ENCODE peak calls at places on chromosome 18, in four cellular contexts. V, L, X and Y are unnamed samples.

GRCh38 chr18:51039138-51040112 is 9.4 kb downstream of the SMAD4 start:
- ATAC-seq in V (peak), X (no peak), L (no peak), Y (no peak)

GRCh38 chr18:61397222-61397621 is 64.0 kb downstream of the CDH20 start:
- ATAC-seq in V (no peak), L (no peak), X (no peak), Y (no peak)

GRCh38 chr18:78087338-78087737 is 837.7 kb downstream of the GALR1 start:
- ATAC-seq in V (no peak), L (no peak), X (no peak), Y (no peak)

GRCh38 chr18:25282282-25282681 is 69.7 kb downstream of the ZNF521 start:
- ATAC-seq in V (no peak), L (no peak), X (no peak), Y (no peak)

GRCh38 chr18:21004721-21005120 is 106.9 kb downstream of the ROCK1 start:
- ATAC-seq in V (no peak), X (peak), L (peak), Y (peak)

GRCh38 chr18:79866889-79867574 is 69.3 kb downstream of the KCNG2 start:
- ATAC-seq in L (no peak), X (no peak), V (no peak), Y (no peak)

GRCh38 chr18:36411745-36412168 is 114.2 kb downstream of the FHOD3 start:
- ATAC-seq in V (peak), X (no peak), L (peak), Y (no peak)

GRCh38 chr18:57776354-57776753 is 26.8 kb downstream of the ATP8B1 start:
- ATAC-seq in L (no peak), X (peak), V (no peak), Y (no peak)

GRCh38 chr18:45063246-45064038 is 382.8 kb downstream of the SETBP1 start:
- ATAC-seq in L (no peak), V (no peak), X (no peak), Y (no peak)

GRCh38 chr18:70421471-70421870 is 132.6 kb downstream of the SOCS6 start:
- ATAC-seq in V (no peak), L (no peak), X (no peak), Y (no peak)

GRCh38 chr18:79900610-79901570 is 50.6 kb downstream of the SLC66A2 start:
- ATAC-seq in X (no peak), L (no peak), V (peak), Y (no peak)

GRCh38 chr18:38369772-38370690 is 804.4 kb upstream of the CELF4 start:
- ATAC-seq in X (no peak), V (no peak), L (no peak), Y (no peak)

GRCh38 chr18:49723648-49724180 is 89.6 kb downstream of the ACAA2 start:
- ATAC-seq in V (peak), L (no peak), X (peak), Y (no peak)

GRCh38 chr18:27847412-27847811 is 329.5 kb downstream of the CDH2 start:
- ATAC-seq in X (no peak), V (no peak), L (no peak), Y (no peak)

GRCh38 chr18:57353940-57354461 is 1.6 kb downstream of the ST8SIA3 start:
- ATAC-seq in X (peak), L (peak), V (peak), Y (no peak)

GRCh38 chr18:10530852-10531251 is 5.0 kb downstream of the NAPG start:
- ATAC-seq in X (no peak), L (no peak), V (no peak), Y (no peak)

GRCh38 chr18:41170346-41170745 is 784.7 kb upstream of the PIK3C3 start:
- ATAC-seq in L (peak), V (no peak), X (no peak), Y (no peak)

GRCh38 chr18:9366126-9366714 is 31.6 kb downstream of the TWSG1 start:
- ATAC-seq in L (peak), X (peak), V (no peak), Y (peak)

GRCh38 chr18:78069784-78070664 is 820.4 kb downstream of the GALR1 start:
- ATAC-seq in V (no peak), X (no peak), L (no peak), Y (peak)

GRCh38 chr18:36127866-36128845 is 984 bp downstream of the SLC39A6 start:
- ATAC-seq in X (no peak), L (peak), V (peak), Y (no peak)

GRCh38 chr18:34738173-34738894 is 28.2 kb downstream of the DTNA start:
- ATAC-seq in L (peak), V (peak), X (no peak), Y (no peak)

GRCh38 chr18:31486165-31486564 is 11.8 kb upstream of the DSG2 start:
- ATAC-seq in X (no peak), V (no peak), L (no peak), Y (no peak)

GRCh38 chr18:73258375-73259087 is 390.7 kb upstream of the NETO1 start:
- ATAC-seq in V (no peak), X (no peak), L (no peak), Y (no peak)

GRCh38 chr18:36377626-36378025 is 80.1 kb downstream of the FHOD3 start:
- ATAC-seq in L (no peak), X (no peak), V (no peak), Y (no peak)

GRCh38 chr18:73785276-73785675 is 362.4 kb downstream of the FBXO15 start:
- ATAC-seq in L (no peak), V (no peak), X (no peak), Y (no peak)

GRCh38 chr18:48539406-48540328 is 836 bp downstream of the CTIF start:
- ATAC-seq in V (peak), X (peak), L (peak), Y (peak)

GRCh38 chr18:48703033-48703386 is 164.2 kb downstream of the CTIF start:
- ATAC-seq in X (no peak), L (no peak), V (no peak), Y (no peak)

GRCh38 chr18:10047237-10047636 is 133.4 kb downstream of the VAPA start:
- ATAC-seq in X (no peak), V (no peak), L (peak), Y (no peak)

GRCh38 chr18:48619016-48619415 is 80.2 kb downstream of the CTIF start:
- ATAC-seq in X (no peak), L (peak), V (no peak), Y (no peak)

GRCh38 chr18:75045249-75045648 is 163.7 kb downstream of the PTGR3 start:
- ATAC-seq in L (no peak), X (no peak), V (no peak), Y (no peak)

GRCh38 chr18:48762836-48763713 is 187.7 kb downstream of the SMAD7 start:
- ATAC-seq in X (no peak), V (no peak), L (no peak), Y (peak)

GRCh38 chr18:46518438-46518837 is 138.6 kb downstream of the LOXHD1 start:
- ATAC-seq in L (no peak), X (no peak), V (peak), Y (no peak)

DNA sequence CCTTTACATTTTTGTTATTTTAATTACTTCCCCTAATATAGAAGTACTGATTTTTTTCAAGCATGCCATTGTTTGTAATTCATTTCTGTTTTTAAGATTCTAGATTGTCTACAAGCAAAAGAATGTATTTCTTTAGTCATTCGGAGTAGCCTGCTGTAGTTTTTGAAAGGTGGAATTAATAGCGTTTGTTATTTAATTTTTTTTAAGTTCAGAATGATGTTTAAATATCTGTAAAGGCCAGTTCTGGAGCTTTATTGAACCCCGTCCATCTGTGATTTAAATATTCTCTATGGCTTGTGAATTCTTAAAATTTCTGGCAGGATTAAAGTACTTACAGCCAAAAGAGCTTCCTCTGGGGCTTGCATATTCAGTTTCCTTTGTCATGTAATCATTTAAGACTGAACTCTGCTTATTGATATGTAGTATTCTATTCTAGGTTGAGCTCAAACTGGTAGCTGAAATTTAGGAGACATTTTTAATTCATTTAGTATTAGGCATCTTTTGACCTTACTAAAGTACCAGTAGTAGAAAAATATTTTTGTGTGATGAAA is 5.2 kb downstream of the TGIF1 start:
- ATAC-seq in L (no peak), V (no peak), X (no peak), Y (no peak)
- TF ChIP-seq POLR2A in L (no peak), V (no peak), X (no peak), Y (no peak)

GRCh38 chr18:22166070-22166972 is 3.1 kb upstream of the GATA6 start:
- ATAC-seq in L (no peak), V (no peak), X (peak), Y (no peak)

GRCh38 chr18:22169011-22169888 is at the start of gene GATA6:
- ATAC-seq in L (peak), V (peak), X (peak), Y (peak)

GRCh38 chr18:22168360-22168921 is 948 bp upstream of the GATA6 start:
- ATAC-seq in V (peak), L (no peak), X (peak), Y (no peak)

GRCh38 chr18:22167091-22167470 is 2.3 kb upstream of the GATA6 start:
- ATAC-seq in X (no peak), L (no peak), V (no peak), Y (no peak)

GRCh38 chr18:22167471-22168151 is 1.8 kb upstream of the GATA6 start:
- ATAC-seq in X (no peak), L (no peak), V (no peak), Y (no peak)
- TF ChIP-seq POLR2A in X (peak), L (no peak), V (no peak), Y (no peak)

GRCh38 chr18:54233761-54234160 is 9.3 kb upstream of the MBD2 start:
- ATAC-seq in X (no peak), L (no peak), V (no peak), Y (no peak)

GRCh38 chr18:54233228-54233625 is 8.8 kb upstream of the MBD2 start:
- ATAC-seq in L (no peak), X (no peak), V (no peak), Y (no peak)

GRCh38 chr18:54228364-54228763 is 3.9 kb upstream of the MBD2 start:
- ATAC-seq in X (no peak), V (no peak), L (no peak), Y (no peak)

GRCh38 chr18:54232485-54233227 is 8.2 kb upstream of the MBD2 start:
- ATAC-seq in X (peak), V (peak), L (peak), Y (no peak)

DNA sequence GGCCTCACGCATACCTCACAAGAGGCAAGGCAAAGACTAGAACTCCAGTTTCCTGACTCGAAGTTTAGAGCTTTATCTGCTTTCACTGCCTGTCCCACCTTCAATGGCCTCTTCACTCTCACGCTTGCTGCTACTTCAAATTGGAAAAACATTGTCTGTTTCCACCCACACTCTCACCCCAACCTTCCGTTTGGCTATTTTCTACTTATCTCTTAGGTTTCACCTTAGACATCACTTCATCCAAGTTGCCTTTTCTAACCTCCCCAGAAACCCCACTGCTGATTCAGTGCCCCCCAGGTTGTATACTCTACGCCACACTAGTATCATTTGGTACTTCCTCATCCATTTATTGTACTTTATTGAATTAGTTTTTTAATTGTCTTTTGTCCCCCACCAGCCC is 5.2 kb upstream of the MBD2 start:
- ATAC-seq in V (no peak), X (no peak), L (no peak), Y (no peak)
- TF ChIP-seq POLR2A in V (no peak), X (no peak), L (no peak), Y (no peak)

GRCh38 chr18:76822510-76823165 is at the start of gene ZNF236:
- ATAC-seq in V (peak), X (peak), L (peak), Y (peak)
- TF ChIP-seq POLR2A in V (peak), X (peak), L (peak), Y (peak)

GRCh38 chr18:12281861-12282260 is 26.2 kb upstream of the TUBB6 start:
- ATAC-seq in V (no peak), X (no peak), L (no peak), Y (no peak)

GRCh38 chr18:12278153-12278764 is 24.1 kb downstream of the CIDEA start:
- ATAC-seq in V (peak), L (peak), X (no peak), Y (no peak)

GRCh38 chr18:12276736-12277554 is 22.8 kb downstream of the CIDEA start:
- ATAC-seq in X (no peak), L (no peak), V (no peak), Y (no peak)

GRCh38 chr18:12279781-12280531 is 25.8 kb downstream of the CIDEA start:
- ATAC-seq in V (no peak), X (no peak), L (no peak), Y (no peak)

DNA sequence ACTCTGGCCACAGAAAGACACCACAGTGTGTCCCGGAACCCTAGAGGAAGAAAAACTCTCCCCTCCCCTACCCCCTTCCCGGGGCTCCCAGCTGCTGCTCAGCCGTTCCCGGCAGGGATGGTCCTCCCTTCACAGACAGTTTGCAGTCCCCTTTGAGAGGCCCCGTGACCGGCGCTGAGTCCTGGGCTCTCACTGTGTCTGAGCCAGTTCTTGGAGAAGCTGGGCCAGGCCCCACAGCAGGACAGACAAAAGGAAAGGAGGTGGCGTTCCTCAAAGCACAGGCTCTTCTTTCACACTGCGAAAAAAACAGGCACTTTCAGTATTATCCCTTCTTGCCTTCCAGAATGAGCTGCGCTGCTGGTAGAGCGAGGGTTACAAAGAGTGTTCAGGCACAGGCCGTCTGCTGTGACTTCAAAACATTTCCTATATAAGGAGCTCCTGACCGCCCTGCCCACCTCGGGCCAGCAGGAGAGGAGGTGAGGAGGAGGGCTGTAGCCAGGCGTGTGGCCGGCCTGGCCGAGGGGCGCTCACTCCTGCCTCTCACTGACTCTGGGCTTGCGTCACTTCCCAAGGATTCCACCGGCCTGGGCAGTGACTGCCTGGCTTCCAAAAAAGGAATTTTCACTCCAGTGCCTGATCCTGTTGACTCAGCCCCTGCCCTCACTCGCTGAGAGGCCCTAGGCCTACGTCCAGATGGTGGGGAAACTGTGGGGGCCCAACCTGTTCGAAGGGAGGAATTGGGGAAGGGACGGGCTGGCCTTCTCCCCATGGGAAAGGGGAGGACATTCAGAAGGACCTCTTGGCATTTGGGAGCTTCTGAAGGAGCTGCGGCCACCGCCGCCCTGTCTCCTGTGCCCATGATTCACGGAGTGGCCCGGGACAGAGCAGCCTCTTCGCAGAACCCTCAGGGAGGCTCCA is 24.9 kb downstream of the CIDEA start:
- ATAC-seq in L (peak), X (peak), V (peak), Y (peak)
- TF ChIP-seq POLR2A in L (peak), X (peak), V (no peak), Y (peak)

GRCh38 chr18:23226930-23227728 is 91.8 kb downstream of the CABLES1 start:
- ATAC-seq in X (peak), L (peak), V (no peak), Y (peak)

GRCh38 chr18:23226386-23226785 is 91.1 kb downstream of the CABLES1 start:
- ATAC-seq in X (no peak), L (peak), V (no peak), Y (no peak)

GRCh38 chr18:23225518-23225917 is 90.2 kb downstream of the CABLES1 start:
- ATAC-seq in X (no peak), L (peak), V (no peak), Y (peak)

GRCh38 chr18:23220355-23220754 is 85.1 kb downstream of the CABLES1 start:
- ATAC-seq in L (no peak), V (no peak), X (no peak), Y (no peak)

DNA sequence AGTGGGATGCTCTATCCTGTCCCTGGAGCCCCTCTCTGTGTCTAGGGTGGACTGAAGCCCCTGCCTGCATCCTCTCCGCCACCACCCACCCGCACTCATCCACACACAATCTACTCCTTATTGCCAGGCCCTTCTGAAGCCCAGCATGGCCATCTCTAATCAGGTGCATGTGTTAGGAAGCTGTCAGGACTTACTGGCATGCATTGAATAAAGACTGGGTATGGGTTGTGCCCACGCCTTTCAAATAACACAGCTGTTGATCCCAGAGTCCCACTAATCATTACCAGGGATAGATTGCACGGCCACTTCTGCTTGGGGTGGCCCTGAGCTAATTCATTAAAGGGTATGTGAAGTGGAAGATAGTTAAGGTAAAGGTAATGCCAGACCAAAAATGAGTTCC is 88.4 kb downstream of the CABLES1 start:
- ATAC-seq in V (no peak), L (no peak), X (no peak), Y (no peak)
- TF ChIP-seq POLR2A in V (no peak), L (no peak), X (no peak), Y (no peak)